ENCODE peak calls at places on chromosomes 5 and 9, in four cellular contexts. E is H9, F is mesenchymal stem cell, Y is neuronal stem cell. W is an unnamed sample.

GRCh38 chr9:136187683-136188586 is 17.0 kb downstream of the LHX3 start:
- DNase-seq in F (no peak), E (peak), Y (no peak), W (no peak)

GRCh38 chr5:116771466-116772151 is 197.0 kb upstream of the SEMA6A start:
- DNase-seq in F (no peak), Y (no peak), E (no peak), W (no peak)

GRCh38 chr5:169350016-169350415 is 49.1 kb upstream of the SLIT3 start:
- DNase-seq in E (no peak), F (peak), Y (no peak), W (peak)

GRCh38 chr9:32738501-32739172 is 44.7 kb upstream of the TMEM215 start:
- DNase-seq in F (no peak), E (no peak), Y (no peak), W (no peak)

GRCh38 chr5:120160120-120160895 is 303.8 kb upstream of the PRR16 start:
- DNase-seq in F (peak), E (no peak), Y (no peak), W (peak)

GRCh38 chr5:541888-542692 is 17.8 kb upstream of the SLC9A3 start:
- DNase-seq in E (no peak), F (no peak), Y (no peak), W (no peak)

GRCh38 chr9:124448019-124448418 is 2.2 kb upstream of the ADGRD2 start:
- DNase-seq in E (no peak), Y (no peak), F (no peak), W (no peak)

GRCh38 chr9:129128689-129129088 is 17.5 kb downstream of the PTPA start:
- DNase-seq in E (no peak), F (no peak), Y (no peak), W (no peak)

GRCh38 chr9:26262431-26262830 is 584.2 kb upstream of the TUSC1 start:
- DNase-seq in E (no peak), Y (no peak), F (peak), W (peak)

GRCh38 chr5:172437445-172438303 is 16.7 kb downstream of the SH3PXD2B start:
- DNase-seq in E (no peak), Y (no peak), F (peak), W (peak)

DNA sequence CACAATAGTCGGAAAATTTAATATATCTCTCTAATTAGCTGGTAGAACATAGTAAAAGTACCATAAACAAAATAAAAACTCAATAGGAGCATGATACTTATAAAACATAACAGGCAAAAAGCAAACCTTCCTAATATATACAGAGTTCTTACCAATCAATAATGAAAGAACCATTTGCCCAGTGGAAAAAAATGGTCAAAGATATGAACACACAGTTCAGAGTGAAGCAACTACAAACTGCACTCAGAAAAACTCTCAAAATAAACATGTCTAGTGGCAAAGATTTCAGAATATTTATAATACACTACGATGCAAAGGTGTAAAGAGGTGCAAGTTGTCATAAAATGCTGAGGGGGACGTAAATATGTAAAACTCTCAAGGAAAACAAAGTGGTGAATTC is 576.2 kb upstream of the CTNND2 start:
- DNase-seq in F (no peak), E (no peak), Y (no peak), W (no peak)
- H3K14ac ChIP-seq in F (no peak), E (no peak), Y (no peak), W (no peak)

GRCh38 chr5:131795128-131795719 is 1.6 kb downstream of the FNIP1 start:
- DNase-seq in F (peak), E (no peak), Y (no peak), W (no peak)
- H3K9ac ChIP-seq in F (peak), E (no peak), Y (no peak), W (peak)

GRCh38 chr5:142409253-142409594 is 84.4 kb upstream of the SPRY4 start:
- DNase-seq in F (no peak), Y (no peak), E (no peak), W (no peak)
- H4K91ac ChIP-seq in F (peak), Y (no peak), E (no peak), W (no peak)

GRCh38 chr9:131303702-131304101 is 14.2 kb downstream of the PLPP7 start:
- DNase-seq in F (no peak), Y (no peak), E (no peak), W (no peak)
- H3K14ac ChIP-seq in F (no peak), Y (no peak), E (no peak), W (no peak)

DNA sequence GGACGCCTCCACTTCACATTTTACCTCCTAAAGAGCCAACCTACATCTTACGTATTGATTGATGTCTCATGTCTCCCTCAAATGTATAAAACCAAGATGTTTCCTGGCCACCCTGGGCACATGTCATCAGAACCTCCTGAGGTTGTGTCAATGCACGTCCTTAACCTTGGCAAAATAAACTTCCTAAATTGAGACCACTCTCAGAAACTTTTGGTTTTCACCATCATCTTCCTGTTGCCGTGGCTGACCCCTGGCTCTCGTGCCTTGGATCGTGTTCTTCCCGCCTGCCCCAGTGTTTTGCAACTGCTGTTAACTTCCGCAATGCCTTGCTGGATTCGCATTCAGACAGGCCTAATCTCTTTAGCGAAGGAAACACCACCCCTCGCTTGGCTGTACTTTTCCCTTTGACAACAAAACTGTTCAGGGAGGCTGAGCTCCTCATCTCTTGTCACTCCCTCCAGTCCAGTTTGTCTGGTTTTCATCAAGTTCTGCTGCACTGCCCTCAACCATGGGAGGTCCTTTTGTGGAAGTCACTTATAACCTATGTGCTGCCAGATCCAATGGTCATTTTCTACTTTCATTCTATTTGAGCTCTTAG is 1.2 kb upstream of the DAP start:
- DNase-seq in E (no peak), Y (no peak), F (peak), W (no peak)
- H3K9ac ChIP-seq in E (no peak), Y (no peak), F (peak), W (no peak)

DNA sequence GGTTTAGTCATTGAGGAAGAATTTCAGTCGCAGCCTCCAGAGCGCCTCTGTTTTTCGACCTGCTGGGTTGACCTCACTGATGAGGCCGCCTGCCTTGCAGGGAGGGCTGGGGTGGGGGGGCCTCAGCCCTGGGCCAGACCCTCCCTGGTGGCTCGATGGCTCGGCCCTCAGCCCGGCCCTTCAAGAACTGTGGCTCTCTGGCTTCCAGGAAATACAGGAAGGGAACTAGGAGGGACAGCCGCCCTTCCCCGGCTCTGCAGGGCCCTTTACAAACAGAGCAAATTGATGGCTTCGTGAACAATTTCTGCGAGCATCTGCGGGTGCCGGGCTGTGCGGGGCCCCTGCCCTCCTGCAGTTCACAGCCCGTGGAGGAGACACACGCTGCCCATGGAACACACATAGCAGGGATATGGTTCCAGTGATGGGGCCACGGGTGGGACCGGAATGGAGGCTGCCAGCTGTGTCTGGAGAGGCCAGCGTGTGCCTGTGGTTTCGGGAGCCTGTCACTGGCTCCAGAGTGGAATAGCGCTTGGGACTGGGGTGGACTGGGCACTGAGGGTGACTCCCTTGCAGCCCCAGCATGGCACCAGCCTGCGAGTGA is 39.6 kb downstream of the COL5A1 start:
- DNase-seq in E (no peak), Y (no peak), F (peak), W (peak)
- H4K91ac ChIP-seq in E (no peak), Y (no peak), F (no peak), W (no peak)

W was measured in IMR-90.